ENCODE peak calls at places on chromosomes 13 and 19, in five cellular contexts. E is ovary, F is AG04450, W is glutamatergic neuron, G is GM13977. R is an unnamed sample.

GRCh38 chr13:60990032-60990733 is 425.5 kb downstream of the PCDH20 start:
- DNase-seq in E (no peak), F (no peak), W (no peak), G (no peak), R (no peak)

GRCh38 chr13:97191615-97192014 is 30.5 kb upstream of the MBNL2 start:
- DNase-seq in E (no peak), F (no peak), W (no peak), G (no peak), R (no peak)

GRCh38 chr13:20403826-20404225 is 121.8 kb downstream of the CRYL1 start:
- DNase-seq in E (no peak), F (no peak), W (no peak), G (no peak), R (no peak)

GRCh38 chr19:7748756-7749155 is 1.4 kb upstream of the CD209 start:
- DNase-seq in E (no peak), F (no peak), W (no peak), G (no peak), R (no peak)

GRCh38 chr19:54660967-54661366 is 1.8 kb upstream of the LILRB4 start:
- DNase-seq in E (no peak), F (no peak), W (no peak), G (peak), R (peak)

GRCh38 chr19:9962623-9963290 is 26.4 kb upstream of the OLFM2 start:
- DNase-seq in E (no peak), F (no peak), W (no peak), G (no peak), R (no peak)

GRCh38 chr19:5451494-5451893 is 3.7 kb upstream of the ZNRF4 start:
- DNase-seq in E (no peak), F (no peak), W (no peak), G (no peak), R (no peak)

GRCh38 chr19:55264531-55264930 is 5.7 kb upstream of the PPP6R1 start:
- DNase-seq in E (no peak), F (no peak), W (no peak), G (no peak), R (no peak)

GRCh38 chr13:51425410-51426042 is 27.3 kb downstream of the INTS6 start:
- DNase-seq in E (no peak), F (no peak), W (no peak), G (no peak), R (no peak)

GRCh38 chr13:37648604-37649003 is 50.0 kb upstream of the POSTN start:
- DNase-seq in E (no peak), F (peak), W (no peak), G (no peak), R (no peak)

GRCh38 chr13:97018029-97018819 is 23.9 kb upstream of the OXGR1 start:
- DNase-seq in E (no peak), F (peak), W (peak), G (peak), R (peak)

GRCh38 chr13:112635323-112635722 is 47.4 kb upstream of the TUBGCP3 start:
- DNase-seq in E (no peak), F (no peak), W (no peak), G (no peak), R (no peak)

GRCh38 chr13:99658266-99658991 is 157.2 kb downstream of the TM9SF2 start:
- DNase-seq in E (peak), F (no peak), W (peak), G (peak), R (no peak)

GRCh38 chr19:30672926-30673325 is 300.7 kb downstream of the ZNF536 start:
- DNase-seq in E (no peak), F (no peak), W (no peak), G (no peak), R (no peak)

GRCh38 chr13:46345400-46345799 is 41.7 kb downstream of the RUBCNL start:
- DNase-seq in E (no peak), F (no peak), W (no peak), G (no peak), R (no peak)

GRCh38 chr13:55013051-55013450 is 1984.4 kb downstream of the OLFM4 start:
- DNase-seq in E (no peak), F (no peak), W (peak), G (no peak), R (no peak)

GRCh38 chr13:95527955-95528354 is 24.6 kb upstream of the CLDN10 start:
- DNase-seq in E (no peak), F (no peak), W (no peak), G (no peak), R (no peak)

GRCh38 chr19:33773704-33774624 is 22.7 kb upstream of the KCTD15 start:
- DNase-seq in E (no peak), F (no peak), W (no peak), G (no peak), R (no peak)

GRCh38 chr19:13978721-13979191 is 26.4 kb downstream of the DCAF15 start:
- DNase-seq in E (peak), F (no peak), W (peak), G (no peak), R (no peak)

GRCh38 chr13:109768616-109769015 is 17.8 kb downstream of the IRS2 start:
- DNase-seq in E (no peak), F (no peak), W (no peak), G (no peak), R (no peak)

GRCh38 chr19:6065685-6066365 is 44.5 kb downstream of the RFX2 start:
- DNase-seq in E (no peak), F (no peak), W (no peak), G (no peak), R (no peak)

GRCh38 chr19:17243854-17244617 is 1.7 kb downstream of the NR2F6 start:
- DNase-seq in E (peak), F (no peak), W (peak), G (no peak), R (no peak)

GRCh38 chr13:32153056-32153455 is 121.5 kb downstream of the FRY start:
- DNase-seq in E (no peak), F (peak), W (no peak), G (no peak), R (no peak)

GRCh38 chr13:98975822-98976261 is 2.0 kb downstream of the DOCK9 start:
- DNase-seq in E (no peak), F (no peak), W (no peak), G (no peak), R (no peak)

GRCh38 chr13:44373601-44374347 is at the start of gene SERP2:
- DNase-seq in E (peak), F (no peak), W (peak), G (no peak), R (no peak)

GRCh38 chr19:13282486-13283065 is 132.4 kb downstream of the IER2 start:
- DNase-seq in E (no peak), F (no peak), W (no peak), G (no peak), R (no peak)

GRCh38 chr13:52449323-52450011 is 967 bp downstream of the VPS36 start:
- DNase-seq in E (no peak), F (no peak), W (no peak), G (no peak), R (no peak)

GRCh38 chr13:52447815-52448552 is 2.5 kb downstream of the VPS36 start:
- DNase-seq in E (no peak), F (no peak), W (no peak), G (no peak), R (no peak)

GRCh38 chr13:52452470-52452869 is 2.0 kb upstream of the VPS36 start:
- DNase-seq in E (no peak), F (no peak), W (no peak), G (no peak), R (no peak)

GRCh38 chr13:52450012-52450792 is at the start of gene VPS36:
- DNase-seq in E (peak), F (peak), W (peak), G (peak), R (peak)

GRCh38 chr13:52450793-52451116 is 321 bp upstream of the VPS36 start:
- DNase-seq in E (no peak), F (no peak), W (no peak), G (no peak), R (no peak)
- TF ChIP-seq CTCF in E (no peak), F (no peak), W (peak), G (no peak), R (no peak)

GRCh38 chr19:43759515-43759914 is 4.8 kb upstream of the SMG9 start:
- DNase-seq in E (no peak), F (no peak), W (no peak), G (no peak), R (no peak)
- TF ChIP-seq CTCF in E (no peak), F (peak), W (no peak), G (no peak), R (peak)

DNA sequence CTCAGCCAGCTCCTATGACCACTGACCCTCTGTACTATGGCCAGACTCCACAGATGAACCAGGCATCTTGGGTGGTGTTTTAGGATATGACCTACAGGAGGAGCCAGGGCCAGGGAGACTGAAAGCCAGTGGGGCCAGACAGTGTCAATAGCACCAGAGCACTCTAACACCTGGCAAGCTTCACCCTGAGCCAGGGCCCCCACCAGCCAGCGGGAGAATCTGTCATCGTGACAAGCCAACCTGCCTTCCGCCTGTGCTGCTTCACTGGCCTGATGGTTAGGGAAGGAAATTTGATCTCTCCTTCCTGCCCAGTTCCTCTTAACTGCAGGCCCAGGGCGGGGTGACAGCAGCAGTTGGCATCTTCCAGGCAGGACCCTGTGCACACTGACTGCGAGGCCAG is 222.4 kb downstream of the UQCRFS1 start:
- DNase-seq in E (no peak), F (no peak), W (no peak), G (no peak), R (no peak)
- TF ChIP-seq CTCF in E (no peak), F (no peak), W (no peak), G (no peak), R (no peak)

DNA sequence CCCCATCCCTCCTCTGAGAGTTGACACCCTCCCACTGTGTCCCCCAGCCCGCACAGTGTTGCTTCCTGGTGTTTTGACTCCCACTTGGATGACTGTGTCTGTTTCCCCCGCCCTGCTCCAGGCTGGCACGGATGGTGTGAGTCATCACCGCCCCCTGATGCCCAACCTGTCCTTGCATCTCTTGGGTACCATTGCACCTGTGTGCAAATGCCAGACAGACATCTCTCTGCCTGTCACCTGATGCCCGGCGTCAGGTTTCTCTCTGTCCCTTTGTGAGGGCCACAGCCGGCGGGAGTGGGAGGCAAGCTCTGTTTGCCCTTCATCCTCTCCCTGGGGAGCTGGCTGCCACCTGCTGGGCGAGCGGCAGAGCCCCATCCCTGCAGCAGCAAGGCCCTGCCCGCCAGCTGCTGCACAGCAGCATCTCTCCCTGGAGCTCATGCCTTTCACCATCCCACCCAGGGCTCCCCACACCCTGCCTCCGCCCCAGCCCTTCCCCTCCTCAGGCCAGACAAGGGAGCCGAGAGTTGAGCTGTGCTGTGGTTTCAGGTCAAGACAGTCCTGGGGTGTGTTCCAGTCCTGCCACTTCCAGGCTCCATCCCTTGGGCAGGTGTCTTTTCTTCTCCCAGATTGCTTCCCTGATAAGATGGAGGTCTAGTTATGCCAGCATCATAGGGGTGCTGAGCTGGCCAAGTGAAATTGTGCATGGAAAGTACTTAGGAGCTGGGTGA is 29.7 kb downstream of the NKPD1 start:
- DNase-seq in E (no peak), F (no peak), W (no peak), G (no peak), R (no peak)
- TF ChIP-seq CTCF in E (no peak), F (peak), W (no peak), G (peak), R (peak)